ENCODE peak calls at places on chromosome X, in eight cellular contexts. One of them, this sample, is unnamed.

GRCh38 chrX:123859409-123859827 is 435 bp upstream of the XIAP start:
- DNase-seq in heart right ventricle: no peak
- DNase-seq in IMR-90: no peak
- DNase-seq in brain microvascular endothelial cell: no peak
- DNase-seq in thoracic aorta: no peak
- DNase-seq in pancreas: no peak
- DNase-seq in fibroblast of lung: no peak
- DNase-seq in spleen: no peak
- DNase-seq in this sample: no peak

GRCh38 chrX:148500428-148501120 is at the start of gene AFF2:
- DNase-seq in spleen: peak
- DNase-seq in fibroblast of lung: peak
- DNase-seq in thoracic aorta: no peak
- DNase-seq in pancreas: peak
- DNase-seq in heart right ventricle: peak
- DNase-seq in brain microvascular endothelial cell: peak
- DNase-seq in IMR-90: no peak
- DNase-seq in this sample: peak

GRCh38 chrX:119942831-119943184 is 743 bp downstream of the NKAP start:
- DNase-seq in thoracic aorta: no peak
- DNase-seq in spleen: no peak
- DNase-seq in heart right ventricle: no peak
- DNase-seq in brain microvascular endothelial cell: peak
- DNase-seq in fibroblast of lung: no peak
- DNase-seq in pancreas: no peak
- DNase-seq in IMR-90: peak
- DNase-seq in this sample: no peak

GRCh38 chrX:27186671-27187070 is 276.5 kb downstream of the PPP4R3C start:
- DNase-seq in spleen: no peak
- DNase-seq in pancreas: no peak
- DNase-seq in brain microvascular endothelial cell: peak
- DNase-seq in thoracic aorta: no peak
- DNase-seq in heart right ventricle: no peak
- DNase-seq in fibroblast of lung: peak
- DNase-seq in IMR-90: peak
- DNase-seq in this sample: peak

GRCh38 chrX:20388594-20388993 is 121.9 kb upstream of the RPS6KA3 start:
- DNase-seq in spleen: no peak
- DNase-seq in pancreas: no peak
- DNase-seq in thoracic aorta: no peak
- DNase-seq in brain microvascular endothelial cell: no peak
- DNase-seq in IMR-90: no peak
- DNase-seq in heart right ventricle: no peak
- DNase-seq in fibroblast of lung: no peak
- DNase-seq in this sample: no peak

GRCh38 chrX:134636859-134637258 is 21.4 kb downstream of the PLAC1 start:
- DNase-seq in heart right ventricle: no peak
- DNase-seq in fibroblast of lung: peak
- DNase-seq in pancreas: no peak
- DNase-seq in IMR-90: peak
- DNase-seq in brain microvascular endothelial cell: no peak
- DNase-seq in spleen: no peak
- DNase-seq in thoracic aorta: no peak
- DNase-seq in this sample: no peak

GRCh38 chrX:79728421-79728820 is 286.1 kb upstream of the TBX22 start:
- DNase-seq in fibroblast of lung: no peak
- DNase-seq in thoracic aorta: no peak
- DNase-seq in spleen: no peak
- DNase-seq in IMR-90: no peak
- DNase-seq in pancreas: no peak
- DNase-seq in heart right ventricle: no peak
- DNase-seq in brain microvascular endothelial cell: no peak
- DNase-seq in this sample: no peak

GRCh38 chrX:1480082-1480785 is 27.5 kb upstream of the ASMTL start:
- DNase-seq in spleen: peak
- DNase-seq in fibroblast of lung: no peak
- DNase-seq in heart right ventricle: peak
- DNase-seq in pancreas: no peak
- DNase-seq in brain microvascular endothelial cell: no peak
- DNase-seq in thoracic aorta: no peak
- DNase-seq in IMR-90: no peak
- DNase-seq in this sample: no peak

GRCh38 chrX:136694491-136695087 is 46.6 kb downstream of the CD40LG start:
- DNase-seq in IMR-90: peak
- DNase-seq in heart right ventricle: no peak
- DNase-seq in thoracic aorta: no peak
- DNase-seq in spleen: no peak
- DNase-seq in pancreas: no peak
- DNase-seq in fibroblast of lung: peak
- DNase-seq in brain microvascular endothelial cell: peak
- DNase-seq in this sample: peak

GRCh38 chrX:120144178-120144844 is 14.1 kb upstream of the RHOXF2 start:
- DNase-seq in IMR-90: no peak
- DNase-seq in thoracic aorta: no peak
- DNase-seq in brain microvascular endothelial cell: no peak
- DNase-seq in pancreas: no peak
- DNase-seq in fibroblast of lung: peak
- DNase-seq in heart right ventricle: no peak
- DNase-seq in spleen: no peak
- DNase-seq in this sample: no peak

GRCh38 chrX:140151316-140151715 is 186.0 kb upstream of the CXorf66 start:
- DNase-seq in heart right ventricle: no peak
- DNase-seq in fibroblast of lung: no peak
- DNase-seq in IMR-90: no peak
- DNase-seq in spleen: no peak
- DNase-seq in pancreas: no peak
- DNase-seq in brain microvascular endothelial cell: no peak
- DNase-seq in thoracic aorta: no peak
- DNase-seq in this sample: no peak

GRCh38 chrX:75155454-75155829 is 641 bp downstream of the ABCB7 start:
- DNase-seq in IMR-90: peak
- DNase-seq in brain microvascular endothelial cell: no peak
- DNase-seq in pancreas: no peak
- DNase-seq in heart right ventricle: no peak
- DNase-seq in spleen: no peak
- DNase-seq in fibroblast of lung: peak
- DNase-seq in thoracic aorta: no peak
- DNase-seq in this sample: no peak

GRCh38 chrX:22063284-22063683 is 31.2 kb downstream of the PHEX start:
- DNase-seq in fibroblast of lung: no peak
- DNase-seq in IMR-90: no peak
- DNase-seq in heart right ventricle: no peak
- DNase-seq in brain microvascular endothelial cell: no peak
- DNase-seq in pancreas: no peak
- DNase-seq in spleen: no peak
- DNase-seq in thoracic aorta: no peak
- DNase-seq in this sample: no peak

GRCh38 chrX:20244936-20245335 is 21.8 kb downstream of the RPS6KA3 start:
- DNase-seq in IMR-90: peak
- DNase-seq in heart right ventricle: no peak
- DNase-seq in spleen: no peak
- DNase-seq in pancreas: no peak
- DNase-seq in fibroblast of lung: peak
- DNase-seq in thoracic aorta: no peak
- DNase-seq in brain microvascular endothelial cell: no peak
- DNase-seq in this sample: no peak

GRCh38 chrX:9352243-9352642 is 112.6 kb upstream of the TBL1X start:
- DNase-seq in fibroblast of lung: no peak
- DNase-seq in spleen: no peak
- DNase-seq in heart right ventricle: no peak
- DNase-seq in IMR-90: no peak
- DNase-seq in brain microvascular endothelial cell: no peak
- DNase-seq in pancreas: no peak
- DNase-seq in thoracic aorta: no peak
- DNase-seq in this sample: no peak

GRCh38 chrX:123731258-123731986 is 1.4 kb downstream of the THOC2 start:
- DNase-seq in thoracic aorta: no peak
- DNase-seq in IMR-90: peak
- DNase-seq in brain microvascular endothelial cell: peak
- DNase-seq in fibroblast of lung: peak
- DNase-seq in heart right ventricle: no peak
- DNase-seq in spleen: no peak
- DNase-seq in pancreas: no peak
- DNase-seq in this sample: no peak

GRCh38 chrX:104151037-104151436 is 5.8 kb downstream of the SLC25A53 start:
- DNase-seq in brain microvascular endothelial cell: no peak
- DNase-seq in fibroblast of lung: no peak
- DNase-seq in pancreas: no peak
- DNase-seq in thoracic aorta: no peak
- DNase-seq in spleen: no peak
- DNase-seq in heart right ventricle: no peak
- DNase-seq in IMR-90: no peak
- DNase-seq in this sample: no peak

GRCh38 chrX:19225906-19226305 is 103.6 kb upstream of the ADGRG2 start:
- DNase-seq in thoracic aorta: no peak
- DNase-seq in heart right ventricle: no peak
- DNase-seq in pancreas: no peak
- DNase-seq in brain microvascular endothelial cell: no peak
- DNase-seq in spleen: no peak
- DNase-seq in IMR-90: peak
- DNase-seq in fibroblast of lung: peak
- DNase-seq in this sample: no peak

DNA sequence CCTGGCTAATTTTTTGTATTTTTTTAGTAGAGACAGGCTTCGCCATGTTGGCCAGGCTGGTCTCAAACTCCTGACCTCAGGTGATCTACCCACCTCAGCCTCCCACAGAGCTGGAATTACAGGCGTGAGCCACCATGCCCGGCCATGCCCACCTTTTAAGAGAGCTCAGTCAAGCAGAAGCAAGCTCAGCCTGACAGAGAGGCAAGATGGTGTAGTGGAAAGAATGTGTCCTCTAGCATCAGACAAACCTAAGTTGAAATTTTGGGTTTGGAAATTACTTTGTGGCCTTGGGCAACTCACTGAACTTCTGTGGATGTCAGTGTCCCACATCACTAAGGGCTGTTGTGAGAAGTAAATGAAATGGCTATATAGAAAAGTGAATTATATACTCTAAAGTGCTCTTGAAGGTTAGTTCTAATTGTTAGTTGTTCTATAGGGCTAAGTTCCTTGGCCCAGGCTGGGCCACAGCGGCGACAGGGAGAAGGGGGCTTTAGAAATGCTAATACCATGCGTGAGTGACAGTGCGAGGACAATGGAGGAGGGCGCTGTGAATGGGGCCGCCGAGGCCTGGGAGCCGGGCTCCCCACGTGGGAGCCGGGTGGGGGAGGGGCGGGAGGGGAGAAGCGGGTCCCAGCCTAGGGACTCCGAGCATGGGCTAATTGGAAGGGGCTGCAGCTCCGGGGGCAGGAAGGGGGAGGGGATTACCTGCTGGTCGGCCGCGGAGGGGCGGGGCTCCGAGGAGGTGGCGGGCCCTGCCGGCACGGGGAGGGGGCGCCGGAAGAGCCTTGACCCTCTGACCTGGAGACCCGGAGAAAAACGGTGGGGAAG is 15.6 kb downstream of the PJA1 start:
- DNase-seq in IMR-90: no peak
- DNase-seq in fibroblast of lung: no peak
- DNase-seq in heart right ventricle: no peak
- DNase-seq in pancreas: no peak
- DNase-seq in spleen: peak
- DNase-seq in brain microvascular endothelial cell: no peak
- DNase-seq in thoracic aorta: no peak
- DNase-seq in this sample: no peak
- H3K27ac ChIP-seq in IMR-90: no peak
- H3K27ac ChIP-seq in fibroblast of lung: no peak
- H3K27ac ChIP-seq in heart right ventricle: no peak
- H3K27ac ChIP-seq in pancreas: no peak
- H3K27ac ChIP-seq in spleen: no peak
- H3K27ac ChIP-seq in brain microvascular endothelial cell: no peak
- H3K27ac ChIP-seq in thoracic aorta: no peak
- H3K27ac ChIP-seq in this sample: no peak

GRCh38 chrX:72126048-72126415 is 5.7 kb downstream of the RTL5 start:
- DNase-seq in fibroblast of lung: no peak
- DNase-seq in brain microvascular endothelial cell: no peak
- DNase-seq in pancreas: no peak
- DNase-seq in IMR-90: no peak
- DNase-seq in spleen: no peak
- DNase-seq in heart right ventricle: peak
- DNase-seq in thoracic aorta: no peak
- DNase-seq in this sample: no peak
- H3K4me3 ChIP-seq in fibroblast of lung: no peak
- H3K4me3 ChIP-seq in brain microvascular endothelial cell: no peak
- H3K4me3 ChIP-seq in pancreas: no peak
- H3K4me3 ChIP-seq in IMR-90: no peak
- H3K4me3 ChIP-seq in spleen: no peak
- H3K4me3 ChIP-seq in heart right ventricle: no peak
- H3K4me3 ChIP-seq in thoracic aorta: no peak
- H3K4me3 ChIP-seq in this sample: no peak

GRCh38 chrX:42992199-42992943 is 214.4 kb upstream of the PPP1R2C start:
- DNase-seq in thoracic aorta: no peak
- DNase-seq in fibroblast of lung: peak
- DNase-seq in heart right ventricle: no peak
- DNase-seq in IMR-90: no peak
- DNase-seq in spleen: no peak
- DNase-seq in pancreas: no peak
- DNase-seq in brain microvascular endothelial cell: no peak
- DNase-seq in this sample: no peak
- H3K27ac ChIP-seq in thoracic aorta: no peak
- H3K27ac ChIP-seq in fibroblast of lung: no peak
- H3K27ac ChIP-seq in heart right ventricle: no peak
- H3K27ac ChIP-seq in IMR-90: no peak
- H3K27ac ChIP-seq in spleen: no peak
- H3K27ac ChIP-seq in pancreas: no peak
- H3K27ac ChIP-seq in brain microvascular endothelial cell: no peak
- H3K27ac ChIP-seq in this sample: no peak

GRCh38 chrX:41005445-41005992 is 79.7 kb upstream of the USP9X start:
- DNase-seq in fibroblast of lung: no peak
- DNase-seq in spleen: no peak
- DNase-seq in heart right ventricle: no peak
- DNase-seq in thoracic aorta: no peak
- DNase-seq in brain microvascular endothelial cell: no peak
- DNase-seq in pancreas: no peak
- DNase-seq in IMR-90: no peak
- DNase-seq in this sample: no peak

GRCh38 chrX:41010188-41010846 is 74.9 kb upstream of the USP9X start:
- DNase-seq in thoracic aorta: peak
- DNase-seq in fibroblast of lung: peak
- DNase-seq in heart right ventricle: peak
- DNase-seq in IMR-90: peak
- DNase-seq in pancreas: peak
- DNase-seq in brain microvascular endothelial cell: peak
- DNase-seq in spleen: peak
- DNase-seq in this sample: peak

GRCh38 chrX:41014776-41015175 is 70.5 kb upstream of the USP9X start:
- DNase-seq in heart right ventricle: no peak
- DNase-seq in IMR-90: peak
- DNase-seq in pancreas: no peak
- DNase-seq in spleen: no peak
- DNase-seq in fibroblast of lung: no peak
- DNase-seq in brain microvascular endothelial cell: no peak
- DNase-seq in thoracic aorta: no peak
- DNase-seq in this sample: no peak

DNA sequence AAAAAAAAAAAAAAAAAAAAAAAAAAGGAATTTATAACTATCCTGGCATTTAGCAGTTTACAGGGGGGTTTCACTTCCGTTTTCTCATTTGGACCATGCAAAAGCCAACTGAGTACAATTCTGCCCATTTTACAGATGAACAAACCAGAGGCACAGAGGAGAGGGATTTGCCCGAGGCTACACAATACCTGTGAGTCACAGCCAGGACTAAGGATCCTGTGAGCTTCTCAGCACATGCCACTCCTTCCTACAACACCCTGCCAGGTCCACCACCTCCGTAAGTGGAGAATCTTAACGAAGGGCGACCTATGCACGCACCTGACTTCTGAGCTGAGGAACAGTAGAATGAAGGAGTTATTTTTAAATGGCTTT is 75.4 kb upstream of the USP9X start:
- DNase-seq in pancreas: no peak
- DNase-seq in fibroblast of lung: no peak
- DNase-seq in spleen: no peak
- DNase-seq in thoracic aorta: no peak
- DNase-seq in heart right ventricle: no peak
- DNase-seq in brain microvascular endothelial cell: no peak
- DNase-seq in IMR-90: no peak
- DNase-seq in this sample: no peak
- H3K4me3 ChIP-seq in pancreas: no peak
- H3K4me3 ChIP-seq in fibroblast of lung: no peak
- H3K4me3 ChIP-seq in spleen: no peak
- H3K4me3 ChIP-seq in thoracic aorta: peak
- H3K4me3 ChIP-seq in heart right ventricle: no peak
- H3K4me3 ChIP-seq in brain microvascular endothelial cell: no peak
- H3K4me3 ChIP-seq in IMR-90: no peak
- H3K4me3 ChIP-seq in this sample: peak